ENCODE peak calls at places on chromosome 18, in ten cellular contexts. O is RWPE1, T is cardiac muscle cell, V is fibroblast of lung, L is GM13977, A is mesothelial cell of epicardium, D is lower lobe of right lung, M is GM23338, N is WTC11, R is Calu3. Y is an unnamed sample.

GRCh38 chr18:75072672-75073371 is 136.1 kb downstream of the PTGR3 start:
- DNase-seq in O (no peak), T (no peak), V (no peak), L (no peak), A (no peak), D (no peak), M (no peak), N (no peak), R (no peak), Y (peak)

GRCh38 chr18:48565105-48565504 is 26.3 kb downstream of the CTIF start:
- DNase-seq in O (no peak), T (no peak), V (no peak), L (no peak), A (no peak), D (no peak), M (no peak), N (no peak), R (no peak), Y (no peak)

GRCh38 chr18:62486290-62486964 is 36.4 kb upstream of the ZCCHC2 start:
- DNase-seq in O (peak), T (peak), V (no peak), L (no peak), A (no peak), D (no peak), M (no peak), N (no peak), R (peak), Y (no peak)

GRCh38 chr18:79940126-79940813 is 11.2 kb downstream of the SLC66A2 start:
- DNase-seq in O (no peak), T (no peak), V (no peak), L (no peak), A (no peak), D (peak), M (no peak), N (peak), R (no peak), Y (no peak)

GRCh38 chr18:49021433-49022129 is 70.8 kb upstream of the SMAD7 start:
- DNase-seq in O (peak), T (peak), V (peak), L (peak), A (peak), D (peak), M (peak), N (peak), R (peak), Y (peak)

GRCh38 chr18:79872423-79872822 is 74.7 kb downstream of the KCNG2 start:
- DNase-seq in O (no peak), T (no peak), V (no peak), L (no peak), A (no peak), D (no peak), M (no peak), N (no peak), R (no peak), Y (no peak)

GRCh38 chr18:72091369-72091768 is 452.8 kb downstream of the CBLN2 start:
- DNase-seq in O (no peak), T (no peak), V (no peak), L (no peak), A (no peak), D (no peak), M (peak), N (no peak), R (no peak), Y (no peak)

GRCh38 chr18:53991202-53991601 is 233.3 kb downstream of the MBD2 start:
- DNase-seq in O (peak), T (no peak), V (peak), L (no peak), A (no peak), D (no peak), M (no peak), N (no peak), R (no peak), Y (no peak)

GRCh38 chr18:3305354-3305762 is 43.4 kb downstream of the MYL12B start:
- DNase-seq in O (peak), T (no peak), V (peak), L (peak), A (no peak), D (no peak), M (no peak), N (no peak), R (peak), Y (no peak)

GRCh38 chr18:3624818-3625716 is 175.1 kb downstream of the TGIF1 start:
- DNase-seq in O (peak), T (peak), V (peak), L (no peak), A (no peak), D (no peak), M (peak), N (no peak), R (peak), Y (no peak)

GRCh38 chr18:76594966-76595365 is 99.9 kb upstream of the ZNF516 start:
- DNase-seq in O (no peak), T (no peak), V (no peak), L (no peak), A (no peak), D (no peak), M (no peak), N (no peak), R (no peak), Y (no peak)

GRCh38 chr18:22015156-22015555 is 154.2 kb upstream of the GATA6 start:
- DNase-seq in O (no peak), T (no peak), V (no peak), L (no peak), A (no peak), D (no peak), M (no peak), N (no peak), R (no peak), Y (no peak)

GRCh38 chr18:74918276-74918675 is 290.7 kb downstream of the PTGR3 start:
- DNase-seq in O (no peak), T (no peak), V (no peak), L (no peak), A (no peak), D (no peak), M (no peak), N (no peak), R (no peak), Y (no peak)

GRCh38 chr18:69400253-69400975 is at the start of gene DOK6:
- DNase-seq in O (no peak), T (peak), V (peak), L (peak), A (peak), D (peak), M (peak), N (peak), R (no peak), Y (no peak)

GRCh38 chr18:14916181-14916580 is 168.2 kb downstream of the ANKRD30B start:
- DNase-seq in O (no peak), T (no peak), V (no peak), L (no peak), A (no peak), D (no peak), M (no peak), N (no peak), R (no peak), Y (peak)

DNA sequence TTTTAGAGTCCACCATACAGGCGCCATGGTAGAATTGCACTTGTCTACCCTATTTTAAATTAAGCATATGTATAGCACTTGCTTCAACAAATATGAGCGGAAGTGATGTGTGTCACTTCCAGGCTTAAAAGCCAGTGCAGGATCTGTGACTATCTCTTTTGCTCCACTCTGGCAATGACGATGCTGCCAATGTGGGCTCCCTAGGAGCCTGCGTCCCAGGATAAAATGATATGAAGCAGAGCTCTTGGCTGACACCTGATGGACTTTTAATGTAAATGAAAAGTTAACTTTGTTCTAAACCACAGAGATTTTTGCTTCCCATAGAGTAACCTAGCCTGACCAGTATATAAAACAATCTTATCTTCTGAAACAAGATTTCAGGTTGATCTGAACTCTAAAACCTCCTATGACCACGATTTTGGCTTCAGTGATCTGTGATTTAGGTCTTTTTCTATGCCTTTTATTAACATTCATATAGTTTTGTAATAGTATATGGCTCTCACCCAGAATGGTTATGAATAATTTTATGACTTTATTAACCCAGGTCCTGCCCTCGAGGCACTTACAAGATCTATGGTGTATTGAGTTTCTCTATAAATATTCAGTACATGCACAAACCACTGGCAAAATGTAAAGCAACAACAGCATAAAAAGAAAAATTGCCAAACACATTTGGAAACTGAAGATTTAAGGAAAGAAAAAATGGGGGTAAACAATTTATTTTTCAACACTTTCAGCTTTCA is 422.5 kb upstream of the PIK3C3 start:
- DNase-seq in O (no peak), T (peak), V (peak), L (no peak), A (no peak), D (no peak), M (peak), N (no peak), R (no peak), Y (no peak)
- TF ChIP-seq CTCF in O (no peak), T (peak), V (peak), L (no peak), A (no peak), D (no peak), M (peak), N (no peak), R (peak), Y (peak)

DNA sequence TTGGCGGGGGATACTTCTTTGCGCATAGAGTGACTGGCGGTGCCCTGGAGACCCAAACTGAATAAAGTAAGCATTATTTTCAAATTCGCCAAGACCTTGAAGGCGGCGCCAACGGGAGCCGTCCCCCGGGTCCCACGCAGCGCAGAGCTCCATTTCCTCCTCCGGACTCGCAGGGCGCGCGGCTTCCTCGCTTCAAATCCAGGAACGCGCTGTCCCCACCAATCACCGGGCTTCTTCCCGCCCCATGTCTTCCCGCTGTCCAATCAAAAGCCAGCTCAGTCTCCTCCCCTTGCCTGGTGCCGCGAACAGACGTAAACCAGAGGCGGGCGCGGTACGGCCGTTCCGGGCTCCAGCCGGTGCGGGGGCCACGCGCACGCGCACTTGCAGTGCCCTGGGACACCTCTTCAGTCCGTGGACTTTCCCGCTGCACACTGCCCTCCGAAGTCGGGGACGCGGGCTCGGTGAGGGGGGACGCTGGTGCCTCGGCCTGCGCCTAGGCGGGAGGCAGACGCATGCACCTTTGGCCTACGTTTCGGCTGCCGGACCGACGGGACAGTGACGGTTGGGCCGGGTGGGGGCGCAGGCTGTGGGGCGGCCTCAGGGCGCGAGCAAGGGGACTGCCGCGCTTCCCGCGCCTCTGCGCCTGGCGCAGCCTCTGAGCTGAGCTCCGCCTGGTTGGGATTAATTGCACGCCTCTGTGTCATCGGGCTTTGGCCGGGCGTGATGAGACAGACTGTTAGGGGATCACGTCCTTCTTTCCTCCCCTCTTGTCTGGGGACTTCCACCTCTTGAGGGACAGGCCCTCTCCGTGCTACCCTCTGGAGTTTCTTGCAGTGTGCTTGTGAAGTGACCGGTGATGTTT is at the start of gene CEP192:
- DNase-seq in O (peak), T (peak), V (peak), L (peak), A (peak), D (peak), M (peak), N (peak), R (peak), Y (peak)
- TF ChIP-seq CTCF in O (no peak), T (peak), V (no peak), L (peak), A (no peak), D (no peak), M (no peak), N (no peak), R (no peak), Y (peak)

GRCh38 chr18:31798399-31798798 is 37.7 kb upstream of the SLC25A52 start:
- DNase-seq in O (no peak), T (no peak), V (no peak), L (no peak), A (no peak), D (no peak), M (no peak), N (no peak), R (no peak), Y (no peak)
- TF ChIP-seq CTCF in O (no peak), T (no peak), V (no peak), L (no peak), A (no peak), D (no peak), M (no peak), N (no peak), R (no peak), Y (no peak)

GRCh38 chr18:50356036-50356945 is 18.6 kb upstream of the SKA1 start:
- DNase-seq in O (no peak), T (peak), V (no peak), L (peak), A (no peak), D (no peak), M (peak), N (no peak), R (peak), Y (no peak)
- TF ChIP-seq CTCF in O (no peak), T (peak), V (peak), L (peak), A (no peak), D (no peak), M (peak), N (no peak), R (no peak), Y (no peak)

DNA sequence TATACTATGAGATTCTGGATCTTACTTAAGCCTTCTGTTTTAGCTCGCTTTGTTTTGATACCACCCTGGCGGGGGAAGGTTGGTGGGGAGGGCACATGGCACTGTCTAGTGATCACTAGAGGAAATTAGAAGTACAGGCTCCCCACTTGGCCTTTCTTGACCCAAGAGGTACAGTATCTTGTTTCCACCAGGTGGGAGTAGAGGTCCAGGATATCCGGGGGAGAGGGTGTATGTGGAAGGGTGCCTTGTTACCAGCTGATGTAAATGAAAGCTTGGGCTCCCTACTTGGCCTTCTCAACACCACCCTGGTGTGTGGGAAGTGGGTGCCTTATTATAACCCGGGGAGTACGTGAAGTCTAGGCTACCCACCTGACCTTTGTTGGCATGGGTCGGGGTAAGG is 7.5 kb downstream of the GALNT1 start:
- DNase-seq in O (no peak), T (peak), V (no peak), L (no peak), A (no peak), D (no peak), M (peak), N (peak), R (no peak), Y (no peak)
- TF ChIP-seq CTCF in O (no peak), T (no peak), V (no peak), L (peak), A (no peak), D (no peak), M (peak), N (peak), R (no peak), Y (no peak)

GRCh38 chr18:59695551-59695950 is 1.7 kb downstream of the CCBE1 start:
- DNase-seq in O (no peak), T (no peak), V (no peak), L (no peak), A (no peak), D (no peak), M (no peak), N (no peak), R (no peak), Y (no peak)

GRCh38 chr18:59694824-59695223 is 2.4 kb downstream of the CCBE1 start:
- DNase-seq in O (no peak), T (no peak), V (peak), L (no peak), A (no peak), D (no peak), M (no peak), N (no peak), R (no peak), Y (no peak)

GRCh38 chr18:59697236-59697932 is at the start of gene CCBE1:
- DNase-seq in O (no peak), T (peak), V (peak), L (peak), A (peak), D (peak), M (peak), N (peak), R (peak), Y (peak)

GRCh38 chr18:59699061-59699460 is 1.8 kb upstream of the CCBE1 start:
- DNase-seq in O (no peak), T (no peak), V (peak), L (no peak), A (no peak), D (no peak), M (no peak), N (no peak), R (no peak), Y (no peak)

DNA sequence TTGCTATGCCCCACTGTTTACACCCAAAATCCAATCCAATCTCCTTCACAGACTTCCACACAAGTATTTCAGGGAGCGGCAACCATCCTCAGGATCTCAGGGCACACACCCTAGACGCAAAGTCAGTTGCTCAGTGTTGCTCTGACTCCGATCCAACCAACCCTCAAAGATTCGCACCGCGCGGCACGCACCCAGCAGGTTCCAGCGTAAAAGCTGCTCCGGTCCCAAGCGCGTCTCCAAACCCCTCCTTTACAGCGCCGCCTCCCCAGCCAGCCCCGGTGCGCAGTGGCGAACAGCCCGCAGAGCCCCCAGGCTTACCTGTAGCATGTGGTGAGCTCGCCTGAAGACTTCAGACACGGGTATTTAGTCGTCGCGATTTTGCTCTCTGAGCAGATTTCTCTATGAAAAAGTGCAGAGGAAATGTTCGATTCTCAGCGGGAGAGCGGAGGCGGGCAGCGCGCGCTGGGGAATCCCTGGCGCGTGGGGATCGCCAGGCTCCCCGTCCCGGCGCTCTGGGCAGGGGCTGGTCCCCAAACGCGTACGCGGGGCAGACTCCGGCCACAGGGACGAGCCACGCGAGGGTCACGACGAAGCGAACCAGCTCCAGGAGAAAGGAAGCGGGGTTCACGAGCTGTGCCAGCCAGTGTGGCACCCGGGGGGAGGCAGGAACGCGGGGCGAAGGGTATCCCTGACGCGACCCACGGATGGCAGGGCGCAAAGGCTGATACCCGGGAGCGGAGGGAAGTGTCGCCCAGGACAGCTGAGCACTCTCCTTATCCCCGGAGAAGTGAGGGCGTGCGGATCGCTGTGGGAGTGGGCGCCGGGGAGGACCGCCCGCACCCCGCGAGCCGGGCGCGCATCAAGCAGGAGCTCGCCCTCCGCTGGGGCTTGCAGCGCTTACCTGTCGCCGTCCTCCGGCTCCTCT is 650 bp downstream of the CCBE1 start:
- DNase-seq in O (no peak), T (peak), V (peak), L (no peak), A (peak), D (no peak), M (peak), N (peak), R (no peak), Y (no peak)
- TF ChIP-seq CTCF in O (no peak), T (peak), V (no peak), L (no peak), A (no peak), D (no peak), M (no peak), N (no peak), R (no peak), Y (no peak)

DNA sequence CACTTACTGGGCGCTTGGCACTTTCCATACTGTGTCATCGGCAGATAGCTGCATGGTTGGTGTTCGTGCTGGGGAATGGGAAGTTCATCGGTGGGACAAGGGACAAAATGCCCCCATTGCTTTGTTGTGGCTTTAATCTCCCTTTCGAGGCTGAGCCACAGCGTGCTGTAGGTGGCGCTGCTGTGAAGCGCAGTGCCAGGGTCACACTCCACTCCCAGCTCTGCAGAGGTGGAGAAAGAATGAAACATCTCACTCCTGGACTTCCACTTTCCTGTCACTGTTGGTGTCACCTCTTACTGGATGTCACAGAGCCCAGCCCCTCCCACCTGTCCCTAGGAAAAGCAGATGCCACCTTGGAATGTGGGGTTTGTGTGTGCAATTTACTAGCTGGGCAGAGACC is 8.7 kb downstream of the TYMS start:
- DNase-seq in O (no peak), T (peak), V (no peak), L (no peak), A (no peak), D (no peak), M (peak), N (peak), R (no peak), Y (no peak)
- TF ChIP-seq CTCF in O (no peak), T (peak), V (peak), L (peak), A (no peak), D (peak), M (peak), N (peak), R (no peak), Y (no peak)

GRCh38 chr18:45920367-45920766 is 46.8 kb downstream of the EPG5 start:
- DNase-seq in O (peak), T (no peak), V (peak), L (no peak), A (no peak), D (peak), M (no peak), N (no peak), R (peak), Y (peak)

GRCh38 chr18:45910405-45911023 is 56.6 kb downstream of the EPG5 start:
- DNase-seq in O (peak), T (peak), V (peak), L (peak), A (peak), D (peak), M (peak), N (peak), R (peak), Y (no peak)

GRCh38 chr18:45913276-45913675 is 53.9 kb downstream of the EPG5 start:
- DNase-seq in O (no peak), T (no peak), V (no peak), L (no peak), A (no peak), D (no peak), M (no peak), N (no peak), R (no peak), Y (no peak)

GRCh38 chr18:45916302-45916701 is 50.8 kb downstream of the EPG5 start:
- DNase-seq in O (no peak), T (no peak), V (no peak), L (no peak), A (no peak), D (no peak), M (peak), N (peak), R (peak), Y (no peak)
- TF ChIP-seq CTCF in O (no peak), T (no peak), V (peak), L (no peak), A (no peak), D (no peak), M (peak), N (no peak), R (no peak), Y (no peak)

Y was measured in osteocyte.